ENCODE peak calls at places on chromosomes 13 and 19, in four cellular contexts. Y is neural crest cell, F is transverse colon, E is Calu3. R is an unnamed sample.

GRCh38 chr19:14972676-14973075 is 7.0 kb downstream of the SLC1A6 start:
- DNase-seq in Y (no peak), F (no peak), E (no peak), R (no peak)

GRCh38 chr19:13762635-13763235 is 1.6 kb upstream of the MRI1 start:
- DNase-seq in Y (no peak), F (no peak), E (no peak), R (no peak)

GRCh38 chr19:47598407-47599349 is 10.3 kb upstream of the BICRA start:
- DNase-seq in Y (no peak), F (peak), E (peak), R (no peak)

GRCh38 chr19:53912653-53913052 is 3.6 kb downstream of the CACNG7 start:
- DNase-seq in Y (no peak), F (no peak), E (no peak), R (no peak)

GRCh38 chr13:21670006-21670882 is 629 bp upstream of the FGF9 start:
- DNase-seq in Y (peak), F (peak), E (peak), R (no peak)

GRCh38 chr13:62663767-62664166 is 1248.1 kb upstream of the PCDH20 start:
- DNase-seq in Y (no peak), F (no peak), E (no peak), R (no peak)

GRCh38 chr19:18781047-18781600 is 10.0 kb downstream of the COMP start:
- DNase-seq in Y (no peak), F (no peak), E (no peak), R (no peak)

GRCh38 chr13:66425741-66426140 is 804.4 kb downstream of the PCDH9 start:
- DNase-seq in Y (no peak), F (no peak), E (no peak), R (no peak)

GRCh38 chr13:100646030-100646673 is 28.4 kb downstream of the TMTC4 start:
- DNase-seq in Y (peak), F (no peak), E (peak), R (no peak)

GRCh38 chr19:403221-404036 is 5.5 kb downstream of the C2CD4C start:
- DNase-seq in Y (no peak), F (no peak), E (no peak), R (no peak)

GRCh38 chr19:42076375-42076944 is 494 bp downstream of the ZNF574 start:
- DNase-seq in Y (no peak), F (peak), E (no peak), R (no peak)

GRCh38 chr19:39858541-39858940 is 12.4 kb upstream of the FBL start:
- DNase-seq in Y (no peak), F (peak), E (no peak), R (no peak)

GRCh38 chr13:76992548-76993001 is 694 bp downstream of the CLN5 start:
- DNase-seq in Y (no peak), F (peak), E (no peak), R (no peak)

GRCh38 chr19:17866312-17867012 is 5.3 kb upstream of the SLC5A5 start:
- DNase-seq in Y (no peak), F (no peak), E (no peak), R (no peak)

GRCh38 chr13:26343816-26344215 is 89.9 kb downstream of the CDK8 start:
- DNase-seq in Y (no peak), F (no peak), E (no peak), R (no peak)

GRCh38 chr13:103277959-103278673 is 211.9 kb upstream of the SLC10A2 start:
- DNase-seq in Y (no peak), F (no peak), E (no peak), R (no peak)
- TF ChIP-seq CTCF in Y (no peak), F (no peak), E (no peak), R (no peak)

GRCh38 chr13:41713405-41713804 is 247.5 kb downstream of the VWA8 start:
- DNase-seq in Y (no peak), F (no peak), E (no peak), R (no peak)

GRCh38 chr13:41720839-41721561 is 239.9 kb downstream of the VWA8 start:
- DNase-seq in Y (no peak), F (no peak), E (peak), R (no peak)

DNA sequence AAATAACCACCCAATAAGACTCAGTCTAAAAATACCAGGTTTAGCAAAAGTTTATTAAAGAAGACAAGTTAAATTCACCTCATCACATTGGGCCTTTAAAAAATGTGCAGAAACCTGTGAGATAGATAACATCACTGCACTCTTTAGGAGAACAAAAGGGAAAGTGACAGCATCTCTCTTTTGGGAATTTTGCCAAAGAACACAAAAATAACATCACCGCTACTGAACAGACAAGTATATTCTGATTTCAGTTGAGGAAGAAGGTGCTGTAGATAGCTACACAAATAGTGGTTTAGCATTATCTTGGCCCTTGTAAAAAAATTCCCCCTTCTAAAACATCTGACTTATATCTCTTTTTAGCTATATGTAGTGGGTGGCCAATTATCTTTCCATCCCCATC is 244.7 kb downstream of the VWA8 start:
- DNase-seq in Y (no peak), F (no peak), E (no peak), R (no peak)
- TF ChIP-seq CTCF in Y (no peak), F (no peak), E (no peak), R (no peak)

DNA sequence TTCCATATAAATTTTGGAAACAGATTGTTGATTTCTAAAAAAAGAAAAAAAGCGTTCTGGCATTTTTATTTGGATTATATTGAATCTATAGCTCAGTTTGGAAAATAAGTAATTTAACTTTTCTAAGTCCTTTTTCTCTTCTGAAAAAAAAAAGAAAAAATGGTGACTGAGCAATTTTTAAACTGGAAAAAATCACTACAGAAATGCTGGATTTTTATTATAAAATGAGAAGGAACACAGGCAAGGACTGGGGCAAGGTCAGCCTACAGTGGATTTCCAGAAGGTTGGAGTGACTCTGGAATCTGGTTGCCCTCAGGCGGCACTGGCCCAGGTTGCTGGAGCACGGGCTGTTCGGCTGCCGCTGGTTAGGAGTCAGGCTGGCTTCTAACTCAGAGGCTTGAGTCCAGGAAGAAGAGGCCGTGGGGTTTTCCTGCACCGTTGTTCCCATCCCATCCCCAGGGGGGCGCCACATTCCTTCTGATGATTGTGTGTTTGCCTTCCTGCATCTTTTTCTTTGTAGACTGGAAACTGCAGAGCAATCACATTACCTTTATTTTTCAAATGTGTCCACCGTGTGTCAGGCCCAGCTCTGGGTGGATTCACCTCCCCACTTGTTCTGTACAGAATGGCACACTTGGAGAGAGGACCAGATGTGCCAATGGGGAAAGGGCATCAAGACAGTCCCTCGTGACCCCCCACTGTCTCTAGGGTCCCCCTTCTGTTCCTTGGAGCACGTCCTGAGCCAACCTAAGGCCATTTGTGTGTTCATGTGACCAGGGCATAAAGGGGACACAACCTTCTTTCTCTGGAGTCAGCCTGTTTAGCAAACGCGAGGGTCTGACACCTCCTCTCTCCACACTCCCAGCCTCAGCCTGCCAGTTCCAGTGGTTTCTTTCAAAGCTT is 44.5 kb upstream of the GTF3A start:
- DNase-seq in Y (peak), F (peak), E (peak), R (peak)
- TF ChIP-seq CTCF in Y (peak), F (peak), E (peak), R (peak)

GRCh38 chr13:31015207-31015606 is 82.8 kb downstream of the TEX26 start:
- DNase-seq in Y (no peak), F (no peak), E (no peak), R (no peak)

GRCh38 chr13:31011193-31011860 is 78.9 kb downstream of the TEX26 start:
- DNase-seq in Y (no peak), F (no peak), E (no peak), R (no peak)

GRCh38 chr13:31014461-31014860 is 82.0 kb downstream of the TEX26 start:
- DNase-seq in Y (no peak), F (no peak), E (no peak), R (no peak)

GRCh38 chr13:31009166-31009565 is 76.7 kb downstream of the TEX26 start:
- DNase-seq in Y (no peak), F (no peak), E (no peak), R (no peak)

GRCh38 chr13:31012285-31013024 is 80.0 kb downstream of the TEX26 start:
- DNase-seq in Y (no peak), F (no peak), E (peak), R (no peak)
- TF ChIP-seq CTCF in Y (peak), F (no peak), E (no peak), R (no peak)

DNA sequence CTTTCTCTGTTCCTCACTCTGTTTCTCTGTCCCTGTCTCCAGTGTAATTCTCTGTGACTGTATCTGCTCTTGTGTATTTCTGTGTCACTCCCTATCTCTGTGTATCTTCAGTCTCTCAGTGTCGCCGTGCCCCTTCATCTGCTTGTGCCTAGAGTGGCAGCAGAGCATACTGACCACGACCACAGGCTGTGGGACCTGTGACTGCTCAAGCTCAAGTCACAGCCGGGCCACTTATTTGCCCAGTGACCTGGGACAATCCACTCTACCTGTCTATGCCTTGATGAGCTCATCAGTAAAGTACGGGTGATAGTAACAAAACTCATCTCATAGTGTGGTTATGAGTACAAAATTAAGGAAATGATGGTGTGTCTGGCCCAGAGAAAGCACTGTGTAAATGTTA is 8.7 kb downstream of the TMEM147 start:
- DNase-seq in Y (no peak), F (no peak), E (no peak), R (no peak)
- TF ChIP-seq CTCF in Y (no peak), F (no peak), E (no peak), R (no peak)

DNA sequence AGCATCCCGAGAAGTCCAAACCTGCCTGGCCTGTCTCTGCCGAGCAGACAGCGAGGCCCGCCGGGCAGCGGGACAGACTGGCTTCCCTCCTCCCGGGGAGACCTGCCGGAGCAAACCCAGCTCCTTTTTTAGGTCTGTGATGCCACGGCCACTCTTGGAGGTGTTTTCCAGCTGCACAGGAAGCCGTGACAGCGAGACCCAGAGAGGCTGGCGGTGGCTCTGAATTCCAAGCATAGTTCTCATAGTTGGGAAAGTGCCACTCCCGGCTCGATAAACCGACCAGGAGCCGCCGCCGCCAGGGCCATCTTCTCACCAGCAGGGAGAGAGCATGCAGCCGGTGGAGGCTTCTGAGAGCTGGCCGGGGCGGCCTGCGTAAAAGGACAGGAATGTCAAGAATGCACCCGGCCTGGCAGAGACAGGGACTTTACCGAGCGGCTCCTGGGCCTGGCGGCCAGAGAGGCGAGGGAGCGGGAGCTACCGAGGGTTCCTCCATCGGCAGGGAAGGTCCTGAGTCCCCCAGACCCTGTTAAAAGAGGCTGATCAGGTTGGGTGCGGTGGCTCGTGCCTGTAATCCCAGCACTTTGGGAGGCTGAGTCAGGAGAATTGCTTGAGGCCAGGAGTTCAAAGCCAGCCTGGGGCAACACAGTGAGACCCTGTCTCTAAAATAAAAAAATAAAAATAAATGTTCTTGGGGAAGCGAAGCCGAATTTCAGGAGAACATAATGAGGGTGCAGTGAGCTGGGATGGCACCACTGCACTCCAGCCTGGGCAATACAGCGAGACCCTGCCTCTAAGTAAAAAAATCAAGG is 64.9 kb downstream of the GADD45B start:
- DNase-seq in Y (peak), F (peak), E (peak), R (no peak)
- TF ChIP-seq CTCF in Y (peak), F (no peak), E (no peak), R (no peak)

DNA sequence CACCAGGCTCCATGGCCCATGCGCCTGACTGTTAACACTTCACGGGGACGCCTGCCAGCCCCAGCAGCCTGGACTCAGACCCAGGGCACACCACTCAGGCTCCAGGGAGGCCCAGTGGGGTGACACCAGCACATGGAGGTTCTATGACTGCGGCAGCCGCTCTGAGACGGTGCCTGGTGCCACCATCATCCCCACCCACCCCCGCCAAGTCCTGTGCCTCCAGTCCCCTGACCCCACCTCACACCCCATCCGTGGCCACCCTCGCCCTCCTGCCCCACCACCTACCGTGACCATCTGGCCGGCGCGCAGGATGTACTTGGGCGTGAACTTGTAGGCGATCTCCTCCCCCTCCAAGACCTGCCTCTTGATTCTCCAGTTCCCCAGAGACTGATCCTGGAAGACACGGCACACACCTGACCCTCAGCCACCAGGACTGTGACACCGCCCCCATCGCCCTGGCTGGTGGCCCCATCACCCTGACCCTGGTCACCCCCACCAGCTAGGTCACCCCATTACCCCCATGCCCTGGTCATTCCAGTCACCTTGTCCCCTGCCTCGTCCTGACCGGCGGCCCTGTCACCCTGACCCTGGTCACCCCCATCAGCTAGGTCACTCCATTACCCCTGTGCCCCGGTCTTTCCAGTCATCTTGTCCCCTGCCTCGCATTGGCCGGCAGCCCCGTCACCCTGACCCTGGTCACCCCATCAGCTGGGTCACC is 4.9 kb upstream of the TIMM13 start:
- DNase-seq in Y (no peak), F (no peak), E (no peak), R (no peak)
- TF ChIP-seq CTCF in Y (no peak), F (no peak), E (no peak), R (no peak)

GRCh38 chr13:74015137-74015536 is 119.1 kb downstream of the KLF12 start:
- DNase-seq in Y (no peak), F (no peak), E (no peak), R (no peak)
- TF ChIP-seq CTCF in Y (peak), F (peak), E (no peak), R (no peak)

R was measured in CD14-positive monocyte.